ENCODE peak calls at places on chromosomes 6 and 20, in nine cellular contexts. One of them, this sample, is unnamed.

GRCh38 chr6:136312975-136313374 is 23.3 kb upstream of the BCLAF1 start:
- DNase-seq in K562: no peak
- DNase-seq in tibial nerve: no peak
- DNase-seq in cardiac muscle cell: no peak
- DNase-seq in upper lobe of right lung: no peak
- DNase-seq in heart left ventricle: no peak
- DNase-seq in MM.1S: no peak
- DNase-seq in tibial artery: no peak
- DNase-seq in Panc1: no peak
- DNase-seq in this sample: no peak

GRCh38 chr20:35902545-35902941 is 51.8 kb downstream of the SCAND1 start:
- DNase-seq in heart left ventricle: no peak
- DNase-seq in tibial artery: no peak
- DNase-seq in upper lobe of right lung: no peak
- DNase-seq in cardiac muscle cell: peak
- DNase-seq in tibial nerve: no peak
- DNase-seq in Panc1: no peak
- DNase-seq in K562: no peak
- DNase-seq in MM.1S: no peak
- DNase-seq in this sample: no peak

GRCh38 chr6:88650029-88650619 is 313.3 kb downstream of the RNGTT start:
- DNase-seq in upper lobe of right lung: no peak
- DNase-seq in tibial artery: no peak
- DNase-seq in heart left ventricle: no peak
- DNase-seq in K562: no peak
- DNase-seq in Panc1: no peak
- DNase-seq in cardiac muscle cell: peak
- DNase-seq in tibial nerve: no peak
- DNase-seq in MM.1S: peak
- DNase-seq in this sample: no peak

GRCh38 chr20:61754976-61755778 is 310.5 kb downstream of the TAF4 start:
- DNase-seq in cardiac muscle cell: no peak
- DNase-seq in upper lobe of right lung: no peak
- DNase-seq in tibial artery: no peak
- DNase-seq in heart left ventricle: no peak
- DNase-seq in Panc1: no peak
- DNase-seq in MM.1S: no peak
- DNase-seq in tibial nerve: no peak
- DNase-seq in K562: no peak
- DNase-seq in this sample: no peak

GRCh38 chr6:52622810-52623209 is 46.0 kb upstream of the TRAM2 start:
- DNase-seq in MM.1S: no peak
- DNase-seq in Panc1: no peak
- DNase-seq in upper lobe of right lung: no peak
- DNase-seq in tibial artery: no peak
- DNase-seq in tibial nerve: no peak
- DNase-seq in heart left ventricle: no peak
- DNase-seq in K562: no peak
- DNase-seq in cardiac muscle cell: no peak
- DNase-seq in this sample: no peak

GRCh38 chr6:126797981-126798380 is 320.5 kb upstream of the RSPO3 start:
- DNase-seq in upper lobe of right lung: no peak
- DNase-seq in heart left ventricle: no peak
- DNase-seq in Panc1: no peak
- DNase-seq in tibial artery: no peak
- DNase-seq in tibial nerve: no peak
- DNase-seq in cardiac muscle cell: peak
- DNase-seq in MM.1S: no peak
- DNase-seq in K562: no peak
- DNase-seq in this sample: no peak

GRCh38 chr6:55825402-55826051 is 49.9 kb downstream of the BMP5 start:
- DNase-seq in Panc1: peak
- DNase-seq in MM.1S: no peak
- DNase-seq in tibial artery: no peak
- DNase-seq in cardiac muscle cell: peak
- DNase-seq in tibial nerve: no peak
- DNase-seq in upper lobe of right lung: no peak
- DNase-seq in heart left ventricle: peak
- DNase-seq in K562: no peak
- DNase-seq in this sample: no peak

GRCh38 chr6:127186889-127187288 is 68.4 kb downstream of the RSPO3 start:
- DNase-seq in heart left ventricle: peak
- DNase-seq in tibial artery: peak
- DNase-seq in cardiac muscle cell: no peak
- DNase-seq in K562: peak
- DNase-seq in Panc1: peak
- DNase-seq in tibial nerve: peak
- DNase-seq in MM.1S: peak
- DNase-seq in upper lobe of right lung: peak
- DNase-seq in this sample: peak

GRCh38 chr6:79984261-79984660 is 20.2 kb upstream of the TTK start:
- DNase-seq in heart left ventricle: no peak
- DNase-seq in MM.1S: no peak
- DNase-seq in tibial artery: no peak
- DNase-seq in tibial nerve: no peak
- DNase-seq in Panc1: no peak
- DNase-seq in cardiac muscle cell: peak
- DNase-seq in K562: no peak
- DNase-seq in upper lobe of right lung: no peak
- DNase-seq in this sample: no peak

GRCh38 chr6:166911248-166911677 is 45.1 kb downstream of the RNASET2 start:
- DNase-seq in K562: no peak
- DNase-seq in tibial artery: no peak
- DNase-seq in upper lobe of right lung: no peak
- DNase-seq in MM.1S: no peak
- DNase-seq in heart left ventricle: no peak
- DNase-seq in tibial nerve: no peak
- DNase-seq in cardiac muscle cell: peak
- DNase-seq in Panc1: no peak
- DNase-seq in this sample: no peak

GRCh38 chr6:127496471-127496870 is 22.7 kb downstream of the MTCL3 start:
- DNase-seq in upper lobe of right lung: no peak
- DNase-seq in heart left ventricle: no peak
- DNase-seq in Panc1: no peak
- DNase-seq in tibial nerve: no peak
- DNase-seq in K562: no peak
- DNase-seq in tibial artery: no peak
- DNase-seq in MM.1S: no peak
- DNase-seq in cardiac muscle cell: peak
- DNase-seq in this sample: no peak

GRCh38 chr20:54622338-54623280 is 147.2 kb downstream of the DOK5 start:
- DNase-seq in tibial nerve: no peak
- DNase-seq in heart left ventricle: peak
- DNase-seq in cardiac muscle cell: peak
- DNase-seq in Panc1: no peak
- DNase-seq in K562: no peak
- DNase-seq in tibial artery: no peak
- DNase-seq in MM.1S: no peak
- DNase-seq in upper lobe of right lung: no peak
- DNase-seq in this sample: no peak

GRCh38 chr20:37276494-37277252 is 12.8 kb upstream of the MANBAL start:
- DNase-seq in MM.1S: peak
- DNase-seq in heart left ventricle: peak
- DNase-seq in upper lobe of right lung: no peak
- DNase-seq in Panc1: no peak
- DNase-seq in tibial artery: peak
- DNase-seq in tibial nerve: no peak
- DNase-seq in cardiac muscle cell: peak
- DNase-seq in K562: no peak
- DNase-seq in this sample: no peak

GRCh38 chr6:167140589-167141474 is 16.9 kb downstream of the GPR31 start:
- DNase-seq in heart left ventricle: no peak
- DNase-seq in Panc1: no peak
- DNase-seq in tibial nerve: no peak
- DNase-seq in cardiac muscle cell: no peak
- DNase-seq in MM.1S: no peak
- DNase-seq in tibial artery: no peak
- DNase-seq in upper lobe of right lung: no peak
- DNase-seq in K562: no peak
- DNase-seq in this sample: no peak

GRCh38 chr6:32638521-32639219 is 1.5 kb downstream of the HLA-DQA1 start:
- DNase-seq in tibial nerve: no peak
- DNase-seq in tibial artery: no peak
- DNase-seq in MM.1S: no peak
- DNase-seq in upper lobe of right lung: no peak
- DNase-seq in heart left ventricle: no peak
- DNase-seq in cardiac muscle cell: no peak
- DNase-seq in K562: no peak
- DNase-seq in Panc1: no peak
- DNase-seq in this sample: no peak

GRCh38 chr6:32635526-32636123 is 1.6 kb upstream of the HLA-DQA1 start:
- DNase-seq in tibial artery: no peak
- DNase-seq in Panc1: no peak
- DNase-seq in upper lobe of right lung: no peak
- DNase-seq in tibial nerve: no peak
- DNase-seq in MM.1S: peak
- DNase-seq in cardiac muscle cell: no peak
- DNase-seq in heart left ventricle: no peak
- DNase-seq in K562: no peak
- DNase-seq in this sample: no peak

GRCh38 chr6:32637219-32637880 is at the start of gene HLA-DQA1:
- DNase-seq in K562: no peak
- DNase-seq in heart left ventricle: peak
- DNase-seq in tibial nerve: no peak
- DNase-seq in tibial artery: peak
- DNase-seq in MM.1S: no peak
- DNase-seq in upper lobe of right lung: no peak
- DNase-seq in cardiac muscle cell: peak
- DNase-seq in Panc1: no peak
- DNase-seq in this sample: no peak

GRCh38 chr6:32639440-32640394 is 2.5 kb downstream of the HLA-DQA1 start:
- DNase-seq in Panc1: no peak
- DNase-seq in tibial nerve: no peak
- DNase-seq in tibial artery: no peak
- DNase-seq in cardiac muscle cell: no peak
- DNase-seq in upper lobe of right lung: no peak
- DNase-seq in MM.1S: no peak
- DNase-seq in heart left ventricle: no peak
- DNase-seq in K562: no peak
- DNase-seq in this sample: no peak

DNA sequence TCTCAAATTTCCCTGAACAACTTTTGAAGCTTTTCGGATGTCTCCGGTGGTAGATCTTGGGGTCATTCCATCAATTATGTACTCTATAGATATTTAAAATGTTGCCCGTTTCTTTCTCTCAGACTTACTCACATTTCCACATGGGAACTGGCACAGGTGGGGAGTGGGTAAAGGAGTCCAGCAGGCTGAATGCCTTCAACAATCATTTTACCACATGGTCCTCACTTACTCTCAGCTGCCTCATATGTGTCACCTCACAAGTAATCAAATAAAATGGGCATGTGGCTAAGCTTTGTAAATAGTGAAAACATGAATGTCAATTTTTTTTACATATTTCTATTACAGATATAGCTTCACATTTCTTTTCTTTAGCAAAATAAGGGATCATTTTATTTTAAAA is 677 bp downstream of the HLA-DQA1 start:
- DNase-seq in heart left ventricle: no peak
- DNase-seq in tibial artery: no peak
- DNase-seq in cardiac muscle cell: no peak
- DNase-seq in MM.1S: no peak
- DNase-seq in tibial nerve: no peak
- DNase-seq in K562: no peak
- DNase-seq in upper lobe of right lung: no peak
- DNase-seq in Panc1: no peak
- DNase-seq in this sample: no peak
- H3K4me3 ChIP-seq in heart left ventricle: peak
- H3K4me3 ChIP-seq in tibial artery: no peak
- H3K4me3 ChIP-seq in cardiac muscle cell: no peak
- H3K4me3 ChIP-seq in MM.1S: no peak
- H3K4me3 ChIP-seq in tibial nerve: no peak
- H3K4me3 ChIP-seq in K562: no peak
- H3K4me3 ChIP-seq in upper lobe of right lung: peak
- H3K4me3 ChIP-seq in Panc1: no peak
- H3K4me3 ChIP-seq in this sample: no peak

GRCh38 chr6:23446394-23447001 is 679.5 kb upstream of the NRSN1 start:
- DNase-seq in MM.1S: peak
- DNase-seq in cardiac muscle cell: peak
- DNase-seq in Panc1: peak
- DNase-seq in heart left ventricle: no peak
- DNase-seq in K562: no peak
- DNase-seq in tibial artery: no peak
- DNase-seq in upper lobe of right lung: no peak
- DNase-seq in tibial nerve: no peak
- DNase-seq in this sample: no peak
- TF ChIP-seq CTCF in MM.1S: peak
- TF ChIP-seq CTCF in cardiac muscle cell: peak
- TF ChIP-seq CTCF in Panc1: peak
- TF ChIP-seq CTCF in heart left ventricle: peak
- TF ChIP-seq CTCF in K562: no peak
- TF ChIP-seq CTCF in tibial artery: peak
- TF ChIP-seq CTCF in upper lobe of right lung: peak
- TF ChIP-seq CTCF in tibial nerve: peak
- TF ChIP-seq CTCF in this sample: no peak

GRCh38 chr6:27591660-27592059 is 118.8 kb upstream of the ZNF184 start:
- DNase-seq in tibial nerve: no peak
- DNase-seq in K562: peak
- DNase-seq in tibial artery: no peak
- DNase-seq in MM.1S: no peak
- DNase-seq in cardiac muscle cell: peak
- DNase-seq in upper lobe of right lung: no peak
- DNase-seq in heart left ventricle: no peak
- DNase-seq in Panc1: peak
- DNase-seq in this sample: no peak

GRCh38 chr6:27592481-27593199 is 119.7 kb upstream of the ZNF184 start:
- DNase-seq in Panc1: peak
- DNase-seq in MM.1S: peak
- DNase-seq in cardiac muscle cell: peak
- DNase-seq in upper lobe of right lung: no peak
- DNase-seq in tibial artery: no peak
- DNase-seq in K562: peak
- DNase-seq in heart left ventricle: no peak
- DNase-seq in tibial nerve: no peak
- DNase-seq in this sample: no peak

GRCh38 chr6:27593861-27594260 is 121.0 kb upstream of the ZNF184 start:
- DNase-seq in heart left ventricle: no peak
- DNase-seq in upper lobe of right lung: no peak
- DNase-seq in cardiac muscle cell: no peak
- DNase-seq in K562: no peak
- DNase-seq in tibial artery: no peak
- DNase-seq in tibial nerve: no peak
- DNase-seq in Panc1: no peak
- DNase-seq in MM.1S: no peak
- DNase-seq in this sample: no peak

GRCh38 chr6:27592107-27592480 is 119.2 kb upstream of the ZNF184 start:
- DNase-seq in tibial artery: no peak
- DNase-seq in tibial nerve: no peak
- DNase-seq in heart left ventricle: no peak
- DNase-seq in MM.1S: no peak
- DNase-seq in upper lobe of right lung: no peak
- DNase-seq in Panc1: no peak
- DNase-seq in K562: no peak
- DNase-seq in cardiac muscle cell: peak
- DNase-seq in this sample: no peak

GRCh38 chr6:27593200-27593818 is 120.4 kb upstream of the ZNF184 start:
- DNase-seq in upper lobe of right lung: no peak
- DNase-seq in heart left ventricle: no peak
- DNase-seq in cardiac muscle cell: no peak
- DNase-seq in MM.1S: no peak
- DNase-seq in tibial artery: no peak
- DNase-seq in K562: no peak
- DNase-seq in tibial nerve: no peak
- DNase-seq in Panc1: no peak
- DNase-seq in this sample: no peak
- H3K4me3 ChIP-seq in upper lobe of right lung: no peak
- H3K4me3 ChIP-seq in heart left ventricle: no peak
- H3K4me3 ChIP-seq in cardiac muscle cell: peak
- H3K4me3 ChIP-seq in MM.1S: peak
- H3K4me3 ChIP-seq in tibial artery: no peak
- H3K4me3 ChIP-seq in K562: peak
- H3K4me3 ChIP-seq in tibial nerve: no peak
- H3K4me3 ChIP-seq in Panc1: peak
- H3K4me3 ChIP-seq in this sample: no peak

GRCh38 chr6:37696841-37697735 is 595 bp downstream of the MDGA1 start:
- DNase-seq in K562: peak
- DNase-seq in heart left ventricle: no peak
- DNase-seq in cardiac muscle cell: peak
- DNase-seq in tibial nerve: no peak
- DNase-seq in upper lobe of right lung: peak
- DNase-seq in Panc1: no peak
- DNase-seq in MM.1S: peak
- DNase-seq in tibial artery: no peak
- DNase-seq in this sample: no peak
- TF ChIP-seq CTCF in K562: no peak
- TF ChIP-seq CTCF in heart left ventricle: no peak
- TF ChIP-seq CTCF in cardiac muscle cell: peak
- TF ChIP-seq CTCF in tibial nerve: peak
- TF ChIP-seq CTCF in upper lobe of right lung: peak
- TF ChIP-seq CTCF in Panc1: peak
- TF ChIP-seq CTCF in MM.1S: no peak
- TF ChIP-seq CTCF in tibial artery: peak
- TF ChIP-seq CTCF in this sample: no peak